ENCODE peak calls at places on chromosome X, in ten cellular contexts. H is endothelial cell of umbilical vein; S is posterior vena cava; C is stimulated activated CD4-positive, alpha-beta T cell treated with anti-CD3 and anti-CD28 coated beads, TNF-alpha, amount 100 ng/mL, for 48 hours; L is NCI-H510A treated with DMSO at 0.1 percent for 48 hours; I is coronary artery; T is choroid plexus epithelial cell; Z is H9; A is right cardiac atrium; K is GDM1. U is an unnamed sample.

GRCh38 chrX:45505214-45505613 is 304.5 kb upstream of the DIPK2B start:
- DNase-seq in H (peak; percentile 92), S (no peak), C (no peak), L (no peak), I (no peak), T (peak; percentile 76), Z (no peak), A (no peak), K (no peak), U (no peak)

GRCh38 chrX:113959912-113960626 is 623.8 kb upstream of the HTR2C start:
- DNase-seq in H (no peak), S (no peak), C (no peak), L (no peak), I (no peak), T (no peak), Z (peak; percentile 42), A (no peak), K (no peak), U (peak; percentile 61)

GRCh38 chrX:41912922-41913321 is 10.4 kb downstream of the CASK start:
- DNase-seq in H (no peak), S (no peak), C (no peak), L (peak; percentile 2), I (no peak), T (no peak), Z (no peak), A (no peak), K (no peak), U (no peak)

GRCh38 chrX:51614353-51614752 is 4.4 kb downstream of the CENPVL3 start:
- DNase-seq in H (peak; percentile 13), S (no peak), C (no peak), L (peak; percentile 0), I (no peak), T (peak; percentile 57), Z (peak; percentile 26), A (no peak), K (no peak), U (peak; percentile 70)

GRCh38 chrX:68978211-68978780 is 149.5 kb downstream of the EFNB1 start:
- DNase-seq in H (peak; percentile 1), S (no peak), C (no peak), L (no peak), I (no peak), T (peak; percentile 78), Z (peak; percentile 53), A (peak; percentile 59), K (no peak), U (peak; percentile 54)

GRCh38 chrX:41334866-41335589 is 1.1 kb downstream of the DDX3X start:
- DNase-seq in H (peak; percentile 43), S (peak; percentile 90), C (peak; percentile 55), L (peak; percentile 15), I (peak; percentile 89), T (peak; percentile 63), Z (peak; percentile 56), A (peak; percentile 89), K (peak; percentile 69), U (peak; percentile 43)

GRCh38 chrX:679161-679979 is 48.8 kb downstream of the SHOX start:
- DNase-seq in H (no peak), S (no peak), C (no peak), L (no peak), I (no peak), T (no peak), Z (no peak), A (no peak), K (no peak), U (no peak)

GRCh38 chrX:141733371-141733770 is 34.8 kb upstream of the SPANXD start:
- DNase-seq in H (peak; percentile 41), S (no peak), C (no peak), L (no peak), I (no peak), T (peak; percentile 74), Z (no peak), A (no peak), K (no peak), U (no peak)

GRCh38 chrX:120271218-120271617 is 20.6 kb downstream of the ZBTB33 start:
- DNase-seq in H (no peak), S (no peak), C (no peak), L (no peak), I (no peak), T (no peak), Z (no peak), A (no peak), K (no peak), U (no peak)

GRCh38 chrX:38987135-38987780 is 186.0 kb downstream of the MID1IP1 start:
- DNase-seq in H (no peak), S (no peak), C (no peak), L (no peak), I (no peak), T (no peak), Z (no peak), A (no peak), K (peak; percentile 21), U (no peak)

GRCh38 chrX:110432066-110432465 is 73.4 kb downstream of the RTL9 start:
- DNase-seq in H (no peak), S (no peak), C (no peak), L (no peak), I (no peak), T (no peak), Z (no peak), A (no peak), K (no peak), U (no peak)

GRCh38 chrX:154115071-154115470 is 17.6 kb upstream of the MECP2 start:
- DNase-seq in H (no peak), S (no peak), C (no peak), L (no peak), I (no peak), T (no peak), Z (no peak), A (no peak), K (no peak), U (no peak)

GRCh38 chrX:110003167-110004156 is 548 bp downstream of the TMEM164 start:
- DNase-seq in H (no peak), S (no peak), C (no peak), L (peak; percentile 39), I (no peak), T (no peak), Z (peak; percentile 31), A (peak; percentile 61), K (no peak), U (peak; percentile 30)

GRCh38 chrX:16711219-16712115 is 1.0 kb downstream of the CTPS2 start:
- DNase-seq in H (peak; percentile 10), S (no peak), C (no peak), L (peak; percentile 20), I (no peak), T (no peak), Z (no peak), A (peak; percentile 66), K (no peak), U (peak; percentile 35)

GRCh38 chrX:110462957-110463356 is 104.3 kb downstream of the RTL9 start:
- DNase-seq in H (no peak), S (no peak), C (no peak), L (no peak), I (no peak), T (no peak), Z (no peak), A (no peak), K (no peak), U (peak; percentile 21)

GRCh38 chrX:100512471-100512870 is 72.3 kb upstream of the TNMD start:
- DNase-seq in H (peak; percentile 9), S (no peak), C (no peak), L (peak; percentile 9), I (no peak), T (peak; percentile 26), Z (no peak), A (no peak), K (no peak), U (peak; percentile 32)

GRCh38 chrX:104854790-104855340 is 288.9 kb downstream of the IL1RAPL2 start:
- DNase-seq in H (no peak), S (no peak), C (no peak), L (no peak), I (no peak), T (no peak), Z (no peak), A (no peak), K (no peak), U (no peak)

GRCh38 chrX:20026278-20026677 is 35.4 kb upstream of the BCLAF3 start:
- DNase-seq in H (no peak), S (no peak), C (no peak), L (no peak), I (no peak), T (peak; percentile 21), Z (no peak), A (no peak), K (no peak), U (no peak)

GRCh38 chrX:68867458-68868166 is 38.8 kb downstream of the EFNB1 start:
- DNase-seq in H (no peak), S (no peak), C (no peak), L (no peak), I (no peak), T (peak; percentile 34), Z (no peak), A (peak; percentile 78), K (peak; percentile 11), U (no peak)

U was measured in GM23338.